ENCODE peak calls at places on chromosome 13, in four cellular contexts. G is cardiac muscle cell, V is RWPE2, A is fibroblast of mammary gland. L is an unnamed sample.

GRCh38 chr13:106535552-106536243 is at the start of gene EFNB2:
- DNase-seq in A (peak), V (peak), G (peak), L (peak)

GRCh38 chr13:89827552-89827951 is 1519.9 kb upstream of the MIR17HG start:
- DNase-seq in V (no peak), G (no peak), A (no peak), L (no peak)

GRCh38 chr13:70385852-70386251 is 277.6 kb upstream of the KLHL1 start:
- DNase-seq in V (no peak), A (no peak), G (no peak), L (no peak)

GRCh38 chr13:91744284-91744683 is 345.9 kb downstream of the GPC5 start:
- DNase-seq in A (no peak), G (no peak), V (no peak), L (no peak)

GRCh38 chr13:28503182-28503980 is 8.5 kb upstream of the FLT1 start:
- DNase-seq in G (no peak), V (no peak), A (no peak), L (peak)

GRCh38 chr13:83752141-83752540 is 130.1 kb downstream of the SLITRK1 start:
- DNase-seq in A (peak), G (peak), V (no peak), L (peak)

GRCh38 chr13:25980255-25980654 is 71.6 kb downstream of the SHISA2 start:
- DNase-seq in A (no peak), V (no peak), G (peak), L (no peak)

GRCh38 chr13:110306960-110307696 is at the start of the genes COL4A1 and COL4A2:
- DNase-seq in A (peak), V (no peak), G (peak), L (peak)

GRCh38 chr13:77535448-77535847 is at the start of gene SCEL:
- DNase-seq in A (no peak), V (peak), G (no peak), L (no peak)

GRCh38 chr13:106376411-106377112 is 158.9 kb downstream of the EFNB2 start:
- DNase-seq in A (peak), G (peak), V (peak), L (peak)

GRCh38 chr13:75222031-75222430 is 259.9 kb downstream of the TBC1D4 start:
- DNase-seq in V (no peak), G (peak), A (peak), L (peak)

GRCh38 chr13:75220238-75220542 is 261.8 kb downstream of the TBC1D4 start:
- DNase-seq in G (no peak), A (no peak), V (no peak), L (no peak)

GRCh38 chr13:75214846-75215245 is 267.1 kb downstream of the TBC1D4 start:
- DNase-seq in A (no peak), V (no peak), G (no peak), L (no peak)

GRCh38 chr13:75219479-75220237 is 262.3 kb downstream of the TBC1D4 start:
- DNase-seq in A (peak), V (peak), G (peak), L (peak)

GRCh38 chr13:75217949-75218348 is 264.0 kb downstream of the TBC1D4 start:
- DNase-seq in V (no peak), G (peak), A (peak), L (peak)
- TF ChIP-seq CTCF in V (no peak), G (no peak), A (no peak), L (peak)

GRCh38 chr13:42644841-42645240 is 70.9 kb downstream of the TNFSF11 start:
- DNase-seq in G (no peak), V (no peak), A (no peak), L (no peak)
- H3K4me3 ChIP-seq in G (no peak), V (no peak), A (no peak), L (no peak)

GRCh38 chr13:94115054-94115453 is 364.4 kb downstream of the DCT start:
- DNase-seq in A (no peak), G (no peak), V (no peak), L (no peak)
- TF ChIP-seq CTCF in A (peak), G (no peak), V (no peak), L (no peak)

GRCh38 chr13:101917475-101917810 is 465.0 kb downstream of the ITGBL1 start:
- DNase-seq in A (no peak), V (no peak), G (no peak), L (peak)
- H3K4me3 ChIP-seq in A (no peak), V (no peak), G (no peak), L (no peak)

DNA sequence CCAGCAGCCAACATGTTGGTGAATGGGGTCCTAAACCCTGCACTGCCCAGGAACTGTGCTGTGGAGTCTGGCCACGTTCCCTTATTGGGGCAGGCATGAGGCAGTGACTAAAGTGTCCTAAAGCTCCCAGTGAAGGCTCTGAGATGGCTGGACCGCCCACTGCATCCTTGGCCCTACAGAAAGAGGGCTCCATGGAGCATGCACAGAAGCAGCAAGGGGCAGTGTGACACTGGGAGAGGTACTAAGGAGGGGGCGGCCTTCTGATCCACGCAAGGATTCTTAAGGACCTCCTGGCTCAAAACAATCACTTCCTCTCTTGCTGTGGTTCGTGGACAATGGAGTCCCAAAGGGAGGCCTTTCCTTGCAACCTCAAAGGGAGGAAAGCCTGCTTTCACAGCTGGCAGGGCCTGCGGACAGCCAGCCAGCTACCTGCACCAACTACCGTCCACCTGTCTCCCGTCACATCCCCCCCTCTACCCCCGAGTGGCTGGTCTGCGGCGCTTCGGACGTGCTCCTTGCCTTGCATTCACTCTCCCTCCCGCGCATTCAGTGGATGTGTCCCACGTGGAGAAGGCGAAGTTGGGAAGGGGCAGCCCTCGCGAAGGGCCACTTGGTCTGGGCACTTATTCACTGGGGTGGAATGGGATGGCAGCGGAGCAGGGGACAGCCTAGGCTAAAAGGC is 63.9 kb upstream of the STARD13 start:
- DNase-seq in G (no peak), A (peak), V (no peak), L (no peak)
- TF ChIP-seq CTCF in G (no peak), A (no peak), V (no peak), L (no peak)

GRCh38 chr13:65260938-65261880 is 1968.9 kb downstream of the PCDH9 start:
- DNase-seq in G (peak), V (no peak), A (no peak), L (no peak)
- H3K4me3 ChIP-seq in G (no peak), V (no peak), A (no peak), L (no peak)

GRCh38 chr13:98576963-98577822 is at the start of gene STK24:
- DNase-seq in V (no peak), G (peak), A (peak), L (peak)
- TF ChIP-seq CTCF in V (no peak), G (no peak), A (no peak), L (no peak)